ENCODE peak calls at places on chromosomes 4 and X, in six cellular contexts. I, V, E, D, L and X are unnamed samples. For H3K9me3, the result is how much of the 10 kb centered on the place peaks cover.

GRCh38 chr4:142845293-142846070 is 619 bp downstream of the INPP4B start:
- DNase-seq in I (peak), V (peak), E (no peak), D (peak), L (peak), X (peak)

GRCh38 chrX:22912598-22912997 is 87.2 kb upstream of the DDX53 start:
- DNase-seq in I (no peak), V (no peak), E (no peak), D (no peak), L (no peak), X (no peak)

GRCh38 chr4:66906314-66906713 is 639.0 kb downstream of the CENPC start:
- DNase-seq in I (no peak), V (no peak), E (no peak), D (peak), L (no peak), X (peak)

GRCh38 chr4:183443609-183444148 is 757 bp upstream of the CDKN2AIP start:
- DNase-seq in I (no peak), V (no peak), E (no peak), D (no peak), L (peak), X (no peak)

GRCh38 chrX:137930562-137930961 is 364.6 kb downstream of the ZIC3 start:
- DNase-seq in I (no peak), V (no peak), E (no peak), D (no peak), L (no peak), X (no peak)

GRCh38 chr4:40194602-40195161 is 2.1 kb upstream of the RHOH start:
- DNase-seq in I (no peak), V (peak), E (peak), D (no peak), L (no peak), X (no peak)

GRCh38 chr4:184664445-184665210 is 15.1 kb downstream of the PRIMPOL start:
- DNase-seq in I (peak), V (no peak), E (peak), D (peak), L (no peak), X (peak)

GRCh38 chr4:26719954-26720552 is 136.2 kb downstream of the TBC1D19 start:
- DNase-seq in I (peak), V (peak), E (peak), D (no peak), L (no peak), X (peak)

GRCh38 chr4:174973336-174973735 is 55.2 kb downstream of the ADAM29 start:
- DNase-seq in I (no peak), V (no peak), E (no peak), D (no peak), L (no peak), X (no peak)

DNA sequence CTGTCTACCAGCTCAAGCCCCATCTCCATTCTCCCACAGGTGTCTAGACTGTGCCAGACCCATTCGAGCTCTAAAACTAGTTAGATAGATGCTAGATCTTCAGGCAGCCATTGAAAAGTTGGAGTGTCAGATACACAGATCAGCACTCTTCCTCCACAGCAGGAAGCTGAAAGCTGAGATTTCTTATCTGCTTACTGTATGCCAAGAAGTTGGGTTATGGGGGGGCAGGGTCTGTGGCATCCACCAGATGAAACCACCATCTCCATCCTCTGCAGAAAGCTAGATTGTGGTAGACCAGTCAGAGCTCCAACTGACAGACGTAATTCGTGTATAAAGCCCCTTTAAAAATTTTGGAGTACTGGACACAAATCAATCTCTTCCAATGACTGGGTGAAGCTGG is 54.8 kb downstream of the ADAM29 start:
- DNase-seq in I (no peak), V (no peak), E (no peak), D (no peak), L (no peak), X (no peak)
- H3K9me3 ChIP-seq in I (under half), V (under half), E (under half), D (under half), L (under half), X (under half)

GRCh38 chr4:187302456-187302855 is 578.8 kb upstream of the FAT1 start:
- DNase-seq in I (peak), V (no peak), E (peak), D (no peak), L (no peak), X (peak)
- H3K4me3 ChIP-seq in I (no peak), V (no peak), E (no peak), D (no peak), L (no peak), X (no peak)

GRCh38 chrX:55290963-55291362 is 26.2 kb upstream of the PAGE3 start:
- DNase-seq in I (no peak), V (no peak), E (no peak), D (no peak), L (no peak), X (no peak)
- H3K9me3 ChIP-seq in I (under half), V (under half), E (under half), D (under half), L (under half), X (under half)

DNA sequence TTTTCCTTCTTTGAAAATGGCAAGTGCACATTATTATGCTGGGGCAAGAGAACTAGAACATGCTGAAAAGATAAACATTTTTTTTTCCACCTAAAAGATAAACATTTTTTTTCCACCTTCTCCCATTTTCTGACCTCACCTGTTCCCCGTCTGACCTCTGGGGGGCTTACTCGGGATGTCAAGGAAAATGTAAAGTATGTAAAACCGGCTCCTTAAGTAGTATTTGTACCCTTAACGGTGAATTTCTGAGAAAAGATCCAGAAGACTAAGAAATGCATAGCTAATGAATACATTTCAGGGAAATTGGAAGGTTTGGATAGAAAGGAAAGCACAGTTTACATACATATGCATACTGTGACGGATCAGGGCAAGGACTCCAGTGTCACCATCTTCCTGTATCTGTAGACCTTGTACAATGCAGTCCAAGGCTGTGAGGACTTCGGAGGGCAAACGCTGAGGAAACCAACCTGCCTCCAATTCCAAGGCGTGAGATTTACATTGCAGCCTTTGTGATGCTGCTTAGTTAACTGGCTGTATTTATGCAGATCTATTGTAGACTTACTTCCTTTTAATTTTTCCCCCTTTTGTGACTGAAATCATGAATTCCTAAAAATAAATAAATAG is 2185.9 kb upstream of the TENM3 start:
- DNase-seq in I (peak), V (peak), E (no peak), D (peak), L (no peak), X (peak)
- H3K4me3 ChIP-seq in I (no peak), V (no peak), E (no peak), D (peak), L (no peak), X (peak)